ENCODE peak calls at places on chromosomes 7 and 10, in six cellular contexts. Z, B, L, H, J and Q are unnamed samples.

GRCh38 chr10:100761191-100761590 is 15.8 kb downstream of the PAX2 start:
- DNase-seq in H (no peak), Z (no peak), J (no peak), B (no peak), L (no peak), Q (no peak)

GRCh38 chr10:74145133-74145532 is 5.5 kb downstream of the AP3M1 start:
- DNase-seq in B (peak), J (no peak), Z (peak), H (no peak), L (no peak), Q (peak)

GRCh38 chr7:102063736-102064135 is 222.9 kb upstream of the SH2B2 start:
- DNase-seq in L (peak), B (peak), J (no peak), H (no peak), Z (no peak), Q (peak)

GRCh38 chr10:119947325-119947724 is 54.8 kb downstream of the SEC23IP start:
- DNase-seq in B (peak), H (no peak), Z (no peak), J (no peak), L (no peak), Q (no peak)

GRCh38 chr7:150330211-150330885 is 7.0 kb upstream of the ACTR3C start:
- DNase-seq in J (no peak), L (no peak), Z (no peak), H (no peak), B (no peak), Q (no peak)

GRCh38 chr10:103840747-103841085 is 14.7 kb downstream of the SH3PXD2A start:
- DNase-seq in Z (no peak), J (no peak), L (no peak), B (no peak), H (no peak), Q (no peak)

GRCh38 chr10:58320351-58321065 is 14.3 kb upstream of the UBE2D1 start:
- DNase-seq in H (no peak), J (no peak), Z (no peak), L (no peak), B (no peak), Q (no peak)

GRCh38 chr7:111486472-111487142 is 75.7 kb downstream of the IMMP2L start:
- DNase-seq in B (peak), L (no peak), Z (peak), J (no peak), H (no peak), Q (peak)

GRCh38 chr10:103605359-103606156 is 112.1 kb downstream of the NEURL1 start:
- DNase-seq in J (peak), L (peak), H (no peak), Z (no peak), B (peak), Q (peak)

DNA sequence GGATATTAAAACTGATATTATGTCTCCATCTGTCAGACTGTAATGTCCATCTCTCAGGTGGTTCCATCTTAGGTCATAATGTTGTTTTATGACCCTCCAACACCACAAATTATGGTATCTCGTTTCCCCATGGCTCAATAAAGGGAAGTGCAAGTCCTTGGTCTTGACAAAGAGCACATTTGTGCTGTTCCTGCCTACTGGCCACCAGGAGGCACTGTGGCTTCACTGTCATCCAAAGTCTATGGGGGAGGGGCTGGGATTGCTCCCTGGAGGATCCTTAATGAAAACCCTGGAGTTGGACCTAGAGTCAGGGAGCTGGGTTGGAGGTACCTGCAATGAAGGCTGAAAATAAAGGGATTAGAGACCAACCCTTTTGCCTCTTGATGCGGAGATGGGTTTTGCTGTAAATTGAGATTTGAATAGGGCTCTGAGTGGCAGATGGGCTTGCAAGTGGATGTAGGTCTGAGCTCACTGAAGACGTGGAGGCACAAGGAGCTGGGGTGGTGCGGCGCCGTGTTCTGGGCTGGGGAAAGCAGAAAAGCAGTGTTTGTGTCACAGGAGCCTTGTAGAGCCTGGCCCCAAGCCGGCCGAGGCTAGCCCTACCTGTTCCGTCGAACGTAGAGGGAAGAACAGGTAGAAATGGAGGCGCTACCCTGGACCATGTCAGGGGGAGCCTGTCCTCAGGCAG is 180.5 kb upstream of the PRSS58 start:
- DNase-seq in L (no peak), H (no peak), J (no peak), B (peak), Z (no peak), Q (peak)
- TF ChIP-seq CTCF in L (no peak), H (peak), J (peak), B (peak), Z (peak), Q (peak)

DNA sequence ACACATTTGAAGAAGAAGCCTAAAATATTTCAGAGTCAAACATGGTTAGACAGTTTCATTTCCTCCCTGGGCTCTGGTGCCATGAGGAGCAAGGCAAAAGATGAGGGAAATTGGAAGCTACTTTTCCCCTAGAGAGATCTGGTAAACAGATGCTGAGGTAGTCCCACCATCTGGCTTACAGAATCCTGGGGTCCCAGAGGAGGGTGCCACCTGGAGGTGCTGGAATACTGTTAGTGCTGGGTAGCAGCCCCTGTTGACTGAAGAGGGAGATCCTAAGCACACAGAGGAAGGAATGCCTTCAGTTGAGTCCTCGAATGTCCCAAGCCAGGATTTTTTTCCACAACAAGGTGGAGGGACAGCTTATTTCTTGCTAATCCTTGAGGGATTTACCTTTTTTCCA is 160.1 kb downstream of the FZD1 start:
- DNase-seq in Z (no peak), L (no peak), H (no peak), B (no peak), J (no peak), Q (no peak)
- TF ChIP-seq CTCF in Z (no peak), L (no peak), H (no peak), B (no peak), J (no peak), Q (no peak)

GRCh38 chr10:71833451-71834342 is 17.4 kb downstream of the PSAP start:
- DNase-seq in B (no peak), J (no peak), Z (no peak), L (no peak), H (no peak), Q (no peak)

GRCh38 chr10:71836594-71836970 is 14.5 kb downstream of the PSAP start:
- DNase-seq in Z (no peak), H (no peak), J (no peak), L (no peak), B (peak), Q (no peak)

GRCh38 chr10:71832967-71833366 is 18.1 kb downstream of the PSAP start:
- DNase-seq in J (no peak), H (no peak), Z (no peak), L (no peak), B (no peak), Q (no peak)

GRCh38 chr10:71835671-71836593 is 15.1 kb downstream of the PSAP start:
- DNase-seq in J (peak), L (peak), B (peak), H (no peak), Z (peak), Q (peak)

DNA sequence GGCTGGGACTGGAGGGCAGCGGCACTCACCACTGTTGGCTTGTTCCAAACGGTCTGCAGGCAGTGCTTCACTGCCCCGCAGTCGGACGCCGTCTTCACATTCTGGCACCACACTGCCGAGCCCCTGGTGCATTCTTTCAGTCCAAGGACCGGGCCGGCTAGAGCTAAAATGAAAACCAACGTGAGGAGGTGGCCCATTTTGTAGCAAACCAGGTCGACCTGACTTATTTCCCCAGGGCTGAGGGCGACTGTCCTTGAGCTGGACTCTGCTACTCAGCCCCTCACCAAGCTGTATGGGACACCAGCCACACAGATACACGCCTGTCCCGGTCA is 16.7 kb downstream of the PSAP start:
- DNase-seq in B (no peak), H (no peak), J (no peak), L (no peak), Z (no peak), Q (no peak)
- TF ChIP-seq CTCF in B (no peak), H (no peak), J (no peak), L (no peak), Z (no peak), Q (no peak)

GRCh38 chr7:18151419-18151818 is 123.8 kb upstream of the PRPS1L1 start:
- DNase-seq in J (no peak), B (peak), Z (no peak), L (no peak), H (no peak), Q (no peak)
- TF ChIP-seq CTCF in J (no peak), B (no peak), Z (no peak), L (no peak), H (no peak), Q (peak)